ENCODE peak calls at places on chromosome 13, in six cellular contexts. L is ovary, B is heart left ventricle, E is neuronal stem cell, R is esophagus squamous epithelium, H is adrenal gland. I is an unnamed sample. For H3K4me1 and H3K27me3, the result is how much of the 10 kb centered on the place peaks cover.

GRCh38 chr13:96817336-96817941 is 176.8 kb downstream of the OXGR1 start:
- DNase-seq in L (no peak), H (no peak), B (no peak), E (peak), R (no peak), I (no peak)

GRCh38 chr13:106573855-106574254 is 5.9 kb upstream of the ARGLU1 start:
- DNase-seq in B (peak), E (no peak), R (no peak), H (no peak), L (peak), I (no peak)

GRCh38 chr13:63472736-63473135 is 2057.1 kb upstream of the PCDH20 start:
- DNase-seq in B (no peak), H (no peak), E (no peak), L (no peak), R (no peak), I (no peak)

GRCh38 chr13:106561551-106562170 is 6.3 kb downstream of the ARGLU1 start:
- DNase-seq in B (no peak), H (no peak), R (no peak), L (no peak), E (no peak), I (no peak)

GRCh38 chr13:110644892-110645521 is 29.7 kb downstream of the NAXD start:
- DNase-seq in B (peak), R (no peak), H (peak), E (peak), L (peak), I (no peak)

GRCh38 chr13:81293594-81294164 is 952.8 kb upstream of the SPRY2 start:
- DNase-seq in L (no peak), B (no peak), H (no peak), E (no peak), R (no peak), I (no peak)

GRCh38 chr13:26561636-26562537 is 4.4 kb downstream of the WASF3 start:
- DNase-seq in H (no peak), B (no peak), L (no peak), R (no peak), E (peak), I (no peak)

GRCh38 chr13:31053098-31053497 is 108.6 kb downstream of the HSPH1 start:
- DNase-seq in B (peak), R (no peak), L (no peak), H (peak), E (no peak), I (no peak)

GRCh38 chr13:29520671-29521070 is 74.8 kb downstream of the SLC7A1 start:
- DNase-seq in H (no peak), E (no peak), L (no peak), B (no peak), R (no peak), I (no peak)

GRCh38 chr13:36430247-36431203 is 1.8 kb upstream of the CCNA1 start:
- DNase-seq in B (peak), L (no peak), E (no peak), R (no peak), H (no peak), I (no peak)

GRCh38 chr13:86689901-86690300 is 890.7 kb upstream of the SLITRK6 start:
- DNase-seq in H (no peak), B (no peak), R (no peak), L (no peak), E (no peak), I (no peak)

GRCh38 chr13:43154839-43155238 is 131.5 kb downstream of the DNAJC15 start:
- DNase-seq in B (no peak), R (no peak), L (no peak), H (no peak), E (no peak), I (no peak)

GRCh38 chr13:37106642-37107041 is 1.2 kb upstream of the CSNK1A1L start:
- DNase-seq in H (no peak), L (no peak), R (no peak), E (no peak), B (no peak), I (no peak)

GRCh38 chr13:27625839-27626238 is 4.1 kb downstream of the POLR1D start:
- DNase-seq in E (no peak), H (no peak), R (no peak), L (no peak), B (no peak), I (no peak)

GRCh38 chr13:49113526-49114286 is 106.4 kb upstream of the MLNR start:
- DNase-seq in L (no peak), B (no peak), R (no peak), E (no peak), H (no peak), I (no peak)

GRCh38 chr13:99429670-99430069 is 71.6 kb upstream of the TM9SF2 start:
- DNase-seq in H (no peak), B (no peak), R (no peak), L (no peak), E (no peak), I (no peak)

GRCh38 chr13:60407095-60407494 is 10.1 kb downstream of the TDRD3 start:
- DNase-seq in R (no peak), E (no peak), H (no peak), L (no peak), B (no peak), I (no peak)

GRCh38 chr13:98285317-98285716 is 108.2 kb upstream of the RNF113B start:
- DNase-seq in R (no peak), H (no peak), B (no peak), E (no peak), L (no peak), I (no peak)

GRCh38 chr13:89520468-89520867 is 1827.0 kb upstream of the MIR17HG start:
- DNase-seq in H (no peak), B (no peak), R (no peak), L (no peak), E (no peak), I (no peak)

GRCh38 chr13:84096221-84096620 is 213.9 kb upstream of the SLITRK1 start:
- DNase-seq in L (no peak), R (no peak), H (no peak), B (no peak), E (no peak), I (no peak)

GRCh38 chr13:99129050-99129449 is 71.6 kb upstream of the UBAC2 start:
- DNase-seq in L (no peak), E (no peak), R (no peak), H (no peak), B (no peak), I (no peak)

GRCh38 chr13:97849305-97849704 is 104.2 kb upstream of the IPO5 start:
- DNase-seq in R (no peak), B (no peak), L (no peak), H (no peak), E (peak), I (no peak)

GRCh38 chr13:27523345-27524073 is 73.1 kb upstream of the MTIF3 start:
- DNase-seq in E (no peak), L (no peak), R (no peak), H (no peak), B (no peak), I (no peak)

GRCh38 chr13:48749699-48750473 is 96.2 kb downstream of the CYSLTR2 start:
- DNase-seq in E (peak), H (peak), B (peak), L (peak), R (peak), I (peak)

GRCh38 chr13:104847863-104848262 is 1687.6 kb downstream of the EFNB2 start:
- DNase-seq in E (no peak), L (no peak), R (no peak), H (no peak), B (no peak), I (no peak)

GRCh38 chr13:42803563-42804212 is 22.3 kb downstream of the FAM216B start:
- DNase-seq in B (no peak), R (no peak), E (no peak), H (no peak), L (no peak), I (no peak)

GRCh38 chr13:83531022-83531421 is 351.3 kb downstream of the SLITRK1 start:
- DNase-seq in E (no peak), B (no peak), L (no peak), H (no peak), R (no peak), I (no peak)

GRCh38 chr13:46642254-46642653 is 89.3 kb downstream of the LRCH1 start:
- DNase-seq in L (no peak), H (no peak), R (no peak), B (no peak), E (no peak), I (no peak)

GRCh38 chr13:46641274-46642081 is 88.5 kb downstream of the LRCH1 start:
- DNase-seq in L (no peak), R (no peak), E (no peak), B (peak), H (no peak), I (no peak)

GRCh38 chr13:46639033-46639981 is 86.3 kb downstream of the LRCH1 start:
- DNase-seq in E (no peak), R (no peak), B (no peak), L (no peak), H (no peak), I (no peak)

GRCh38 chr13:46643165-46643777 is 90.3 kb downstream of the LRCH1 start:
- DNase-seq in E (no peak), L (no peak), B (no peak), R (no peak), H (no peak), I (no peak)

GRCh38 chr13:46640843-46641242 is 87.9 kb downstream of the LRCH1 start:
- DNase-seq in B (no peak), L (no peak), E (no peak), H (no peak), R (no peak), I (no peak)
- H3K4me1 ChIP-seq in B (under half), L (under half), E (under half), H (under half), R (under half), I (under half)

GRCh38 chr13:44308352-44308751 is 65.3 kb upstream of the SERP2 start:
- DNase-seq in E (no peak), H (no peak), L (no peak), R (no peak), B (no peak), I (no peak)
- H3K27me3 ChIP-seq in E (under half), H (under half), L (under half), R (under half), B (under half), I (under half)

DNA sequence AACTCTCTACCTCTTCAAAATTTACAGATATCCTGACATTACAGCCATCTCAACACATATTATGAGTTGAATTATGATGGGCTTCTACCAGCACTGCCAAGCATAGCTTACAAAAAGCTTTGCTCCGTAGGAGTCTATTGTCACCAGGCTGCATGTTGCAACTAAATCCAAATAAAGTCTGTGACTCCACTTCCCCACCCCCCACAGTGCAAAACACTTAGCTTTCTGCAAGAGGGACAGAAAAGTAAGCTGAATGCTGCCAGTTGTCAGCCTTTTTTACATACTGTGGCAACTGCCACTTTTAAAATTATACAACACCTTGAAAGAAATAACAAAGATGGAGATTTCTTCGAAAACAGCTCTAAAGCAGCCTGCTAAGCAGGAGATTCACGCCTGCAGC is 189.1 kb downstream of the FGF14 start:
- DNase-seq in L (no peak), H (no peak), E (no peak), R (no peak), B (no peak), I (no peak)
- H3K4me3 ChIP-seq in L (no peak), H (no peak), E (no peak), R (no peak), B (no peak), I (no peak)

GRCh38 chr13:114118086-114118762 is 14.2 kb downstream of the RASA3 start:
- DNase-seq in E (no peak), R (no peak), B (peak), L (no peak), H (no peak), I (no peak)
- H3K4me1 ChIP-seq in E (under half), R (under half), B (under half), L (under half), H (under half), I (under half)

DNA sequence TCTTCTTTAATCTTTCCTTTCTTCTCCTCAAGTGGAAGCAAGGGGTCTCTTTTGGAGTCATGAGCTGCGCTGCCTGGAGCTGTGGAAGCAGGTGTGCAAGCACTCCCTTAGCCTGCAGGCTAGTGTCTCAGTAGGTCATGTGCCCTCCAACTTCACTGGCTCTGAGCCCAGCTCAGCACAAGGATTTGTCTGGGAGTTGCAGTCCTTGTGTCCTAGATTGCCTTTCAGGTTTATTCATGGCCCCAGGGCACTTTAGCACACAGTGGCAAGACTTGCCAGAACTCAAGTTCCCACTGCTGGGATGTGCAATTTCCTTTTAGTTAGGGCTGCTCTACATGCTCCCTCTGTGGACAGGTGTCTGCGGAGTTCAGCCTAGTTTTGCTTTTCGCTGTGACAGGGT is 211.7 kb downstream of the LIG4 start:
- DNase-seq in B (no peak), E (no peak), H (no peak), L (no peak), R (no peak), I (no peak)
- H3K27me3 ChIP-seq in B (under half), E (under half), H (under half), L (under half), R (under half), I (under half)

DNA sequence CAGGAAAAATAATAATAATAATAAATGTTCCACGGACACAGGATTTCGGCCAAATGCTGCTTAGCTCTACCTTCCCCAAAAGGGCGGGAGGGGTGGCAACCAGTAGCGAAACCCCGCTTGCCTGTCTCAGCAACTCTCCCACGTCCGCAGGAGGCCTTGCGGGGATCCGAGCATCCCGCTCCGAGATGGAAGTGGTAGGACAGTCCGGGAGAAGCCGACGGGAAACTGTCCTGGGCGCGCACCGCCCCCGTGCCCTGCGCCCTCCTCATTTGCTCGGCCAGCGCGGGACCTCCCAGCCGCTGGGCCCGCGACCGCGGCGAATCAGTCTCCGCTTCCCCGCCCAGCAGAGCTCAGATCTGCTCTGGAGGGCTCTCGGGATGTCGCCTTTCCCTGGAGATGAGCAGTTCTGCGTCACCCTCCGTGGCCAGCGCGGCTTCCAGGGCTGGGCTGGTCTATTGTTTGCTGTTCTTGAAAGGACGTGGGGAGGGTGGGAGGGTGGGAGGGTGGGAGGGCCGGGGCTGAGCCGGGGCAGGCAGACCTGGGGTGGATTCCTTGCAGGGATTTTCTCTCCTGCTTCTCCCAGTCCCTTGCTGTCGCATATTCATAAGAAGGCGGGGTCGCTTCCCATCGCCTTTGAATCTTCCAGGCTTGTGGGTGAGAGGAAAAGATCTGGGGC is 48.8 kb upstream of the PABPC3 start:
- DNase-seq in H (no peak), E (peak), L (no peak), B (no peak), R (no peak), I (no peak)
- H3K4me3 ChIP-seq in H (no peak), E (peak), L (no peak), B (peak), R (peak), I (peak)

GRCh38 chr13:50452028-50452427 is 391.5 kb downstream of the DLEU7 start:
- DNase-seq in B (no peak), L (no peak), H (no peak), E (no peak), R (no peak), I (no peak)

GRCh38 chr13:50452761-50453160 is 390.7 kb downstream of the DLEU7 start:
- DNase-seq in H (no peak), B (no peak), E (no peak), L (no peak), R (no peak), I (no peak)

GRCh38 chr13:50450279-50450678 is 393.2 kb downstream of the DLEU7 start:
- DNase-seq in B (no peak), E (no peak), H (no peak), R (no peak), L (no peak), I (no peak)

GRCh38 chr13:50453238-50453637 is 390.3 kb downstream of the DLEU7 start:
- DNase-seq in H (no peak), R (no peak), L (no peak), B (no peak), E (no peak), I (no peak)

DNA sequence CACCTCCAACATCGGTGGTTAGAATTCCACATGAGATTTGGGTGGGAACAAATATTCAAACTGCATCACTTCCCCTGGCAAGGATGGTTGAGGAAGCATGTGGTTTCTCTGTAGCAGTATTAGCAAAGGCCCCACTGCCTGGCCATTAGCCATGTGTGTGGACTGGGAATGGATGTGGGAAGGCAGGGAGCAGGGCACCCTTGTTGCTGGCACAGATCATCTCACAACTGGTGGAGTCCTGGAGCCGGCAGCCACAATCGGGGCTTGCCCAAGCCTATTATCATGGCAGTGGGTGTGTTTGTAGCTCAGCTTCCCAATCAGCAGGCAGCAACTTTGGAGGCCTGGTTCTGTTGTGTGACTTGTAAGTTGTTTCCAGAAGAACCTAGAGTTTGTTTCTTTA is 391.9 kb downstream of the DLEU7 start:
- DNase-seq in R (no peak), L (no peak), B (no peak), E (no peak), H (no peak), I (no peak)
- H3K4me1 ChIP-seq in R (under half), L (under half), B (under half), E (under half), H (under half), I (under half)

DNA sequence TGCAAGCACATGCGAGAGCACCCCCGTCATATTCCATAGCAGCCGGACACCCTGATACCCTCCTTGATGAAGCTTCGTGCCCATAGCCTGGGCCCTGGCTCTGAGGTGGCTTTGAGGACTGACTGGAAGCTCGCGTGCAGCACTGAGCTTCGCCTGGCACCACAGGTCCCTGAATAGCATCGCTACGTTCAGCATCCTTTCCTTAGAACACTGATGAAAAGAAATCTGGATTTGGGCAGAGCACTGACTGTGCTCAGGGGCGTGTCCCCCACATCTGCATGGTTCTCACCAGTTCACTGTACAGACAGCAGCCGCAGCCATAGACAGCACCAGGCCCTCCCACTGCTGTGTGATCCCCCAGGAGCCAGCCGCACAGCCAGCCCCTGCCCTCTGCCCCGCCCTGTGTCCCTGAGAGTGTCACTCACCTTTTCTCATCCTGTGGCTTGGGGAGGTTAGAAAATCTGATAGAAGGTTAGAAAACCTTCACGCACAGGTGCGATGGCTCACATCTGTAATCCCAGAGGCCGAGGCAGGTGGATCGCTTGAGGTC is 49.3 kb upstream of the SPACA7 start:
- DNase-seq in B (no peak), R (no peak), E (no peak), H (no peak), L (no peak), I (no peak)
- H3K27me3 ChIP-seq in B (under half), R (under half), E (under half), H (under half), L (under half), I (under half)

I was measured in thoracic aorta.